ENCODE peak calls at places on chromosome 22, in five cellular contexts. T is HAP-1, P is PC-9, M is aorta, I is lower lobe of right lung. X is an unnamed sample.
A peak's percentile ranks its signal among the peaks of the same experiment; 100 is the strongest.

GRCh38 chr22:21861290-21861848 is 6.1 kb downstream of the MAPK1 start:
- DNase-seq in P (no peak), T (no peak), M (no peak), I (no peak), X (no peak)

GRCh38 chr22:16608931-16609330 is 16.3 kb upstream of the CCT8L2 start:
- DNase-seq in T (no peak), I (no peak), M (no peak), P (no peak), X (no peak)

GRCh38 chr22:48398181-48398905 is 1429.3 kb downstream of the BRD1 start:
- DNase-seq in I (no peak), M (peak; percentile 40), T (no peak), P (no peak), X (no peak)

GRCh38 chr22:43636086-43636485 is 176.0 kb downstream of the EFCAB6 start:
- DNase-seq in T (no peak), P (no peak), I (no peak), M (no peak), X (no peak)

GRCh38 chr22:31870890-31871289 is 73.4 kb upstream of the YWHAH start:
- DNase-seq in T (no peak), I (no peak), P (no peak), M (peak; percentile 25), X (no peak)

GRCh38 chr22:40218723-40219294 is 41.1 kb downstream of the TNRC6B start:
- DNase-seq in P (no peak), T (no peak), M (no peak), I (no peak), X (no peak)

GRCh38 chr22:50701076-50701419 is 28.4 kb downstream of the SHANK3 start:
- DNase-seq in M (peak; percentile 30), T (no peak), I (no peak), P (no peak), X (peak; percentile 6)

GRCh38 chr22:32776800-32777199 is 24.7 kb upstream of the TIMP3 start:
- DNase-seq in I (no peak), P (no peak), T (no peak), M (no peak), X (no peak)

GRCh38 chr22:37186997-37187522 is 987 bp downstream of the C1QTNF6 start:
- DNase-seq in M (no peak), I (peak; percentile 34), P (no peak), T (no peak), X (no peak)

GRCh38 chr22:27149886-27150529 is 492.6 kb downstream of the MIAT start:
- DNase-seq in T (no peak), P (no peak), M (no peak), I (no peak), X (no peak)

GRCh38 chr22:27152033-27152432 is 494.6 kb downstream of the MIAT start:
- DNase-seq in I (no peak), M (no peak), T (no peak), P (no peak), X (no peak)

GRCh38 chr22:27151407-27151806 is 494.0 kb downstream of the MIAT start:
- DNase-seq in P (no peak), T (no peak), M (no peak), I (no peak), X (no peak)

GRCh38 chr22:27148886-27149470 is 491.6 kb downstream of the MIAT start:
- DNase-seq in T (no peak), I (no peak), P (no peak), M (no peak), X (no peak)

GRCh38 chr22:27150530-27150909 is 493.1 kb downstream of the MIAT start:
- DNase-seq in M (no peak), P (no peak), I (no peak), T (no peak), X (no peak)
- H3K4me1 ChIP-seq in M (no peaks in the 10 kb centered on the region), P (peaks cover 4% of the 10 kb centered on the region), I (peaks cover 19% of the 10 kb centered on the region), T (no peaks in the 10 kb centered on the region), X (peaks cover 2% of the 10 kb centered on the region)

GRCh38 chr22:41445171-41446056 is 1.2 kb downstream of the TOB2 start:
- DNase-seq in T (peak; percentile 77), M (peak; percentile 73), P (peak; percentile 73), I (peak; percentile 50), X (no peak)

GRCh38 chr22:41446639-41447434 is at the start of gene TOB2:
- DNase-seq in P (peak; percentile 85), T (peak; percentile 89), M (peak; percentile 97), I (peak; percentile 96), X (peak; percentile 95)

GRCh38 chr22:41446057-41446501 is 522 bp downstream of the TOB2 start:
- DNase-seq in I (peak; percentile 59), M (no peak), T (no peak), P (no peak), X (peak; percentile 30)

GRCh38 chr22:41442240-41442792 is 4.3 kb downstream of the TOB2 start:
- DNase-seq in P (no peak), I (no peak), M (no peak), T (no peak), X (no peak)

GRCh38 chr22:41444360-41445170 is 2.0 kb downstream of the TOB2 start:
- DNase-seq in T (peak; percentile 98), I (peak; percentile 92), M (peak; percentile 97), P (peak; percentile 92), X (peak; percentile 98)
- H3K27me3 ChIP-seq in T (no peaks in the 10 kb centered on the region), I (no peaks in the 10 kb centered on the region), M (peaks cover 2% of the 10 kb centered on the region), P (no peaks in the 10 kb centered on the region), X (no peaks in the 10 kb centered on the region)

DNA sequence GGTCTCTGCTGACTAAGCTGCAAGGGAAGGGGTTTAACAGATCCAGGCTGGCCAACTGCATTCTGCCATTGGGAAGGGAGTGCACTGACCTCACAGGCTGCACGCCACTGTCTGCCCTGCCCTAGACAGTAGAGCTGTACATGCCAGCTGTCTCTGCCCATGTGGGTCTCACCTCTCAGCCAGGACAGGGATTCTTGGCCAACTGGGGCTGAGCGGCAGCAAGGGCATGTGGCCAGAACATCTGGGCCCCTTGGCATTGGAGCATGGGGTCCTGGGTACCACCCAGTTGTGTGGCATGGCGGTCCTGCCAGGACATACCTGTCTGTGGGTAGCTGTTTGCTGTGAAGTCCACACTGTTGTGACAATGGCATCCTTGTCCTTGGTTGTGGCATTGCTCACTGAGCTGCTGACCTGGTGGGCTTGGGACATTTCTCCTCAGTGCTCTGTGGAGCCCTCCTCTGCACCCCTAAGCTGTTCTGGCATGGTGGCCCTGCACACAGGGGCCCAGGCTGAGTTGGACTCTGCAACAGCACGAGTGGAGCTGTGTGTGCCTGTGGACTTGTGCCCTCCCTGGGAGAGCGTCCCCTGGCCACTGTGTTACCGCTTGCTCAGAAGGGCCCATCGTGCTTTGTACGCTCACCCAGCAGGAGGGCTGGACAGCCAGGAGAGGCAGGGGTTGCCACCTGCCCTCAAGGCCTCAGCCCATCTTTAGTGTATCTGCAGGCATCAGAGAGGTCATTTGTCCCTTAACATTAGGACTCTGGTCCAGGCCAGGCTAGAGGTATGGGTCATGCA is 46.7 kb downstream of the MED15 start:
- DNase-seq in P (no peak), M (peak; percentile 61), I (no peak), T (no peak), X (no peak)
- H3K4me1 ChIP-seq in P (no peaks in the 10 kb centered on the region), M (peaks cover 4% of the 10 kb centered on the region), I (peaks cover 87% of the 10 kb centered on the region), T (no peaks in the 10 kb centered on the region), X (peaks cover 44% of the 10 kb centered on the region)

GRCh38 chr22:38820021-38820420 is 23.8 kb downstream of the NPTXR start:
- DNase-seq in P (no peak), M (no peak), I (no peak), T (no peak), X (no peak)
- H3K27me3 ChIP-seq in P (peaks cover 19% of the 10 kb centered on the region), M (no peaks in the 10 kb centered on the region), I (no peaks in the 10 kb centered on the region), T (peaks cover 23% of the 10 kb centered on the region), X (no peaks in the 10 kb centered on the region)

GRCh38 chr22:38981659-38982007 is 514 bp upstream of the APOBEC3B start:
- DNase-seq in T (no peak), M (peak; percentile 38), P (no peak), I (no peak), X (no peak)
- H3K4me1 ChIP-seq in T (no peaks in the 10 kb centered on the region), M (no peaks in the 10 kb centered on the region), P (peaks cover 47% of the 10 kb centered on the region), I (no peaks in the 10 kb centered on the region), X (peaks cover 6% of the 10 kb centered on the region)

GRCh38 chr22:49593509-49593908 is 234.2 kb downstream of the BRD1 start:
- DNase-seq in P (no peak), T (no peak), I (no peak), M (peak; percentile 50), X (no peak)
- H3K27me3 ChIP-seq in P (peaks cover 61% of the 10 kb centered on the region), T (no peaks in the 10 kb centered on the region), I (no peaks in the 10 kb centered on the region), M (no peaks in the 10 kb centered on the region), X (no peaks in the 10 kb centered on the region)

DNA sequence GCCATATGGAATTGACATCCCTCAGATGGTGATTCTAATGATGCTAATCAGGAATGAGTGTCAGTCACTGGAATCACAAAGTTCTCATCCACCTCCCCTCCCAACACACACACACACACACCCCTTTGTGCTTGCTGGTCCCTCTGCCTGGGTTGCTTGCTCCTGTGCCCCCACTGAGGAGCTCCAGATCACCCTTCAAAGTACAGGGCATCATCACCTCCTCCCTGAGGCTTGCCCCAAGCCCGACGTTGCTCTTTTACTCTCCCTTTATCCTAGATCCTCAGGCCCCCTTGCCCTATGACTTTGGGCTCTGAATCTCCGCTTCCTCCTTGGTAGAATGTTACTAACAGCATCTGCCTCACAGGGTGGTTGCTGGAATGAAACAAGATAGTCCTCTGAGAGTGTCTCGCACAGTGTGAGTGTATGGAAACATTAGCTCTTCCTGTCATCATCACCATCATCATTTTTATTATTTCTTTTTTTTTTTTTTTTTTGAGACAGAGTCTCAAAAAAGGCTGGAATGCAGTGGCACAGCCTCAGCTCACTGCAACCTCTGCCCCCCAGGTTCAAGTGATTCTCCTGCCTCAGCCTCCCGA is 3.4 kb downstream of the TOM1 start:
- DNase-seq in M (no peak), P (no peak), I (no peak), T (no peak), X (no peak)
- H3K4me1 ChIP-seq in M (no peaks in the 10 kb centered on the region), P (peaks cover 44% of the 10 kb centered on the region), I (peaks cover 57% of the 10 kb centered on the region), T (no peaks in the 10 kb centered on the region), X (no peaks in the 10 kb centered on the region)

GRCh38 chr22:38845368-38845740 is 1.5 kb upstream of the NPTXR start:
- DNase-seq in I (no peak), M (no peak), P (no peak), T (no peak), X (no peak)
- H3K27me3 ChIP-seq in I (peaks cover 33% of the 10 kb centered on the region), M (no peaks in the 10 kb centered on the region), P (no peaks in the 10 kb centered on the region), T (peaks cover 55% of the 10 kb centered on the region), X (no peaks in the 10 kb centered on the region)

DNA sequence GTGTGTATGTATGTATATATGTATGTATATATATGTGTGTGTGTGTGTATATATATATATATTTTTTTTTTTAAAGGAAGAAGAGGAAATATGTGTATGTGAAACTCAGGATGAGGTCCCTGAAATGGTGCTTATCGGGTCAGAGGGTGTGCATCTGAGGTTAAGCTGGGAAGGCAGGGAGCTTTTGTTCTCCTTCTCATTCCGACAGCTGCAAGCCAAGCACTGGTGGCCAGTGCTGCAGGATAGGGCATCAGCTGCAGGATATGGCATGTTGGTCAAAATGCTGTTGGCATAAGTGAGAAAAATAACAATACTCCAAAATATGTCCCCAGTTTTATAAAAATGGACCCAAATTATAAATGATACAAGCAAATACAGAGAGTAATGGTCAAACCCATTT is 7.4 kb downstream of the SNRPD3 start:
- DNase-seq in T (no peak), P (no peak), I (no peak), M (peak; percentile 7), X (no peak)
- H3K4me1 ChIP-seq in T (no peaks in the 10 kb centered on the region), P (no peaks in the 10 kb centered on the region), I (peaks cover 42% of the 10 kb centered on the region), M (peaks cover 5% of the 10 kb centered on the region), X (no peaks in the 10 kb centered on the region)

GRCh38 chr22:28949788-28950187 is 66.4 kb downstream of the ZNRF3 start:
- DNase-seq in P (peak; percentile 46), T (peak; percentile 39), I (no peak), M (no peak), X (no peak)
- H3K27me3 ChIP-seq in P (no peaks in the 10 kb centered on the region), T (no peaks in the 10 kb centered on the region), I (no peaks in the 10 kb centered on the region), M (no peaks in the 10 kb centered on the region), X (no peaks in the 10 kb centered on the region)